ENCODE peak calls at places on chromosome 14, in five cellular contexts. V, F, C, B and L are unnamed samples.
A peak's percentile ranks its signal among the peaks of the same experiment; 100 is the strongest.

GRCh38 chr14:79587194-79587593 is 624.1 kb downstream of the DIO2 start:
- DNase-seq in V (no peak), F (no peak), C (no peak), B (no peak), L (no peak)

GRCh38 chr14:54637829-54638446 is 71.0 kb downstream of the SAMD4A start:
- DNase-seq in V (no peak), F (no peak), C (peak; percentile 60), B (peak; percentile 83), L (peak; percentile 65)

GRCh38 chr14:104580961-104581360 is 1.4 kb downstream of the C14orf180 start:
- DNase-seq in V (peak; percentile 37), F (no peak), C (no peak), B (peak; percentile 6), L (peak; percentile 64)

GRCh38 chr14:44960646-44961045 is 1.1 kb downstream of the KLHL28 start:
- DNase-seq in V (no peak), F (no peak), C (no peak), B (no peak), L (no peak)

GRCh38 chr14:22039938-22040780 is 366.5 kb upstream of the OR4E1 start:
- DNase-seq in V (no peak), F (no peak), C (no peak), B (no peak), L (no peak)

GRCh38 chr14:32657081-32657480 is 281.6 kb upstream of the NPAS3 start:
- DNase-seq in V (peak; percentile 65), F (no peak), C (no peak), B (peak; percentile 63), L (peak; percentile 43)

GRCh38 chr14:32010561-32011188 is 66.4 kb upstream of the ARHGAP5 start:
- DNase-seq in V (no peak), F (peak; percentile 71), C (peak; percentile 76), B (peak; percentile 71), L (no peak)

GRCh38 chr14:69318241-69318640 is 58.3 kb downstream of the GALNT16 start:
- DNase-seq in V (no peak), F (no peak), C (no peak), B (no peak), L (no peak)

GRCh38 chr14:23910081-23910875 is 43.3 kb upstream of the DHRS4 start:
- DNase-seq in V (peak; percentile 29), F (peak; percentile 27), C (no peak), B (peak; percentile 9), L (no peak)

GRCh38 chr14:74333909-74334308 is 14.4 kb upstream of the VRTN start:
- DNase-seq in V (no peak), F (no peak), C (peak; percentile 25), B (peak; percentile 94), L (peak; percentile 43)

GRCh38 chr14:100813291-100813690 is 12.6 kb upstream of the MEG3 start:
- DNase-seq in V (no peak), F (no peak), C (no peak), B (no peak), L (no peak)

GRCh38 chr14:43894534-43894933 is 612.5 kb downstream of the FSCB start:
- DNase-seq in V (no peak), F (no peak), C (no peak), B (no peak), L (no peak)
- TF ChIP-seq CTCF in V (no peak), F (peak; percentile 47), C (peak; percentile 49), B (peak; percentile 17), L (peak; percentile 51)

GRCh38 chr14:97824218-97824617 is 1027.0 kb downstream of the VRK1 start:
- DNase-seq in V (no peak), F (no peak), C (no peak), B (no peak), L (no peak)
- TF ChIP-seq CTCF in V (no peak), F (no peak), C (no peak), B (no peak), L (no peak)

GRCh38 chr14:20350860-20351259 is 7.4 kb downstream of the PARP2 start:
- DNase-seq in V (no peak), F (no peak), C (no peak), B (no peak), L (no peak)
- TF ChIP-seq CTCF in V (no peak), F (peak; percentile 29), C (peak; percentile 7), B (peak; percentile 4), L (peak; percentile 29)

DNA sequence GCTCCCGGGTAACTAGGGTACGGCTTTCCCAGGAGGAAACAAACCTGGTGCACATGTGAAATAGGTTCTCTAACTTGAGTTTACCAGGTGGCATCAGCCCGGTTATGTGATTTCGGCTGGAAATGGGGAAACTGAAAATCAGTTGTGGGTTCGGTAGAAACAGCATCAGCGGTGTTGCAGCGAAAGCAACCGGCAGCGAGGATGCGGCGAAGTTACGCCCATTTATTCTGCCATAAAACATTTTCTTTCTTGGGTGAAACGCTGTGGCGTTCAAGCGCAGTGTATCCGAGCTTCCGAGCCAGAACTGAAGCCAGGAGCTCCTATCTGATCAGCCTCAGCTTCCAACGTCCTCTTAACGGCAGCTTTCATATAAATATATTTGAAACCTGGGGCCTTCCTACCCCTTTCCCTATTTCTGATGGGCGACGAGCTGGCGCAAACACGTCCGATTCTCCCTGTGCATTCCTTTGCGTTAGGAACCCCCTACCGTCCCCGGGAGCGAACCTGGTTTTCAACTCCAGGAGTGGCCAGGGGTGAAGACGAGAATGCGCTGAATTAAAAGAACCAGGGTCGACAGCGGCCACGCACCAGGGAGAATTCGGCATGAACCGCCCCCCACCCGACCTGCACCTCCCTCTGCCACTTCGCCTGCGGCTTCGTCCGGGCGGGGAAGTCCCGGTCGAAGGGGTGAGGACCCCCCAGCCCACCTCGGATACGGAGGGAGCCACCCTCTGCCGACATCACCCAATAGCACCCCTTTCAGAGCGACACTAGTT is 1.6 kb downstream of the DPF3 start:
- DNase-seq in V (no peak), F (no peak), C (no peak), B (peak; percentile 26), L (no peak)
- TF ChIP-seq CTCF in V (no peak), F (no peak), C (peak; percentile 17), B (no peak), L (no peak)

DNA sequence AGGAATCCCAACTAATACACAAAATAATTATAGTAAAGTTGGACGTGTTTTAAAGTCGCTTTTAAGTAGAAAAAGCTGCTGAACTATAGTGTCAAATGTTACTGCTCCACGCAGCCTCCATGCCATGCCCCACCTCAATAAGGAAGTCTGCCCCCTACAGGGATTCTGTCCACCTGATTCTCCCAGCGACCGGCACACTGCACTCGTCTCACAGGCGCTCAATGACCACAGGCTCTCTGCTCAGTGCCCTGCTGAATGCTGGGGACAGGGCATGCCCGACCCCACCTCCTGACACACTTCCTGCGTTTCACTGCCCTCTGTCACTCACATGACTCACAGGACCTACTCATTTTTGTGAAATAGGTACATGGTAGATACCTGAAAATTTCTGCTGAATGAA is 48.9 kb downstream of the BDKRB1 start:
- DNase-seq in V (no peak), F (no peak), C (no peak), B (no peak), L (no peak)
- TF ChIP-seq CTCF in V (no peak), F (peak; percentile 21), C (peak; percentile 36), B (no peak), L (peak; percentile 25)

DNA sequence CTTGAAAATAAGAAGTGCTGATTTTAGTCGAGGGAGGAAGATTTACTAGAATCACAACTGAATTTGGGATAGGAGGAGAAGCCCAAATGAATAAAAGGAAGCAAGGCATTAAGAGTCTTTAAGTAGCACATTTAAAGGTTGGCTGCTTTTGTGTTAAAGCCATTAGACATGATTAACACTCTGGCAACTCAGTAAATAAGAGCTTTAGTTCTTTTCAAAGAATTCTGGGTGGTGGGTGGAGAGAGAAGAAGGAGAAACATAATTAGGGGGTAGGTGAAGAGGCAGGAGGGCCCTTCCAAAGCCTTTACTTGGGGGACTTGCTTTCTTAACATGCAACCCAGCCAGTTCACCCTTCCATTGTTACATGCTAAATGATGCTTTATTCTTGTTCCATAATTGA is 284.6 kb upstream of the SEL1L start:
- DNase-seq in V (no peak), F (no peak), C (no peak), B (no peak), L (no peak)
- TF ChIP-seq CTCF in V (no peak), F (no peak), C (no peak), B (no peak), L (no peak)

GRCh38 chr14:66240112-66240511 is 246.1 kb upstream of the CCDC196 start:
- DNase-seq in V (no peak), F (no peak), C (no peak), B (peak; percentile 25), L (no peak)

GRCh38 chr14:66238969-66239368 is 247.2 kb upstream of the CCDC196 start:
- DNase-seq in V (no peak), F (no peak), C (no peak), B (no peak), L (no peak)

GRCh38 chr14:66247662-66248061 is 238.5 kb upstream of the CCDC196 start:
- DNase-seq in V (no peak), F (no peak), C (no peak), B (no peak), L (no peak)

GRCh38 chr14:66249544-66249943 is 236.6 kb upstream of the CCDC196 start:
- DNase-seq in V (no peak), F (no peak), C (no peak), B (no peak), L (no peak)

DNA sequence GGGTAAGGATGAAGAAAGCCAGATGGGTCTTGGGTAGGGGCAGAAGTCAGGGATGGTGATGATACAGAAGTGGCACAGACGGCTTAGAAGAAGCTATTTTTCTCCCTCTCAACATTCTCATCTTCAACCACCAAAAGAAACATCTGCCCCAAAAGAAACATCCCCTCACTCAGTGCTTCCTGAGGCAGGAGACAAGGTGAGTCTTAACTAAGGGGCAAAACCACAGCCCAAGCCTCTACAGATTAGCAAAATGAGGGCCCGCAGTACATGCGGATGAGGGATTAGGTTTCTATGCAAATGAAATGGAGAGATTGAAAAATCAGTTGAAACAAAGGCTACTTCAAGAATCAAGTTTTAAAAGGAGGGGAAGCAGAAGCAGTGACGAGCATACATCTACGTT is 241.3 kb upstream of the CCDC196 start:
- DNase-seq in V (no peak), F (no peak), C (no peak), B (no peak), L (no peak)
- TF ChIP-seq CTCF in V (no peak), F (no peak), C (no peak), B (no peak), L (no peak)

GRCh38 chr14:26255213-26255612 is 342.6 kb downstream of the NOVA1 start:
- DNase-seq in V (no peak), F (no peak), C (no peak), B (peak; percentile 0), L (no peak)
- TF ChIP-seq CTCF in V (no peak), F (no peak), C (peak; percentile 40), B (peak; percentile 21), L (peak; percentile 35)

GRCh38 chr14:20144820-20145219 is 6.2 kb downstream of the OR4N5 start:
- DNase-seq in V (no peak), F (no peak), C (no peak), B (no peak), L (no peak)

GRCh38 chr14:20138520-20138919 is at the start of gene OR4N5:
- DNase-seq in V (no peak), F (no peak), C (no peak), B (no peak), L (no peak)

DNA sequence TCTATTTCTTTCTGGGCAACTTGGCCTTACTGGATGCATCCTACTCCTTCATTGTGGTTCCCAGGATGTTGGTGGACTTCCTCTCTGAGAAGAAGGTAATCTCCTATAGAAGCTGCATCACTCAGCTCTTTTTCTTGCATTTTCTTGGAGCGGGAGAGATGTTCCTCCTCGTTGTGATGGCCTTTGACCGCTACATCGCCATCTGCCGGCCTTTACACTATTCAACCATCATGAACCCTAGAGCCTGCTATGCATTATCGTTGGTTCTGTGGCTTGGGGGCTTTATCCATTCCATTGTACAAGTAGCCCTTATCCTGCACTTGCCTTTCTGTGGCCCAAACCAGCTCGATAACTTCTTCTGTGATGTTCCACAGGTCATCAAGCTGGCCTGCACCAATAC is 5.3 kb downstream of the OR4N5 start:
- DNase-seq in V (no peak), F (no peak), C (no peak), B (no peak), L (no peak)
- TF ChIP-seq CTCF in V (no peak), F (peak; percentile 42), C (no peak), B (no peak), L (no peak)